ENCODE peak calls at places on chromosomes 7 and 10, in six cellular contexts. F is tibial nerve, H is body of pancreas, K is stomach, N is adrenal gland, G is transverse colon. O is an unnamed sample.
A peak's percentile ranks its signal among the peaks of the same experiment; 100 is the strongest.

GRCh38 chr10:44926771-44927751 is 15.9 kb downstream of the TMEM72 start:
- DNase-seq in F (peak; percentile 61), H (peak; percentile 75), K (no peak), N (peak; percentile 89), G (no peak), O (no peak)

GRCh38 chr10:85719408-85719807 is 647.2 kb downstream of the GRID1 start:
- DNase-seq in F (no peak), H (no peak), K (no peak), N (no peak), G (no peak), O (no peak)

GRCh38 chr7:28732037-28732869 is 225.9 kb downstream of the TRIL start:
- DNase-seq in F (peak; percentile 64), H (no peak), K (no peak), N (no peak), G (no peak), O (no peak)

GRCh38 chr7:40232242-40232929 is 97.6 kb downstream of the SUGCT start:
- DNase-seq in F (peak; percentile 39), H (no peak), K (no peak), N (peak; percentile 55), G (peak; percentile 14), O (peak; percentile 46)

GRCh38 chr7:144820557-144820956 is 15.3 kb downstream of the TPK1 start:
- DNase-seq in F (no peak), H (no peak), K (no peak), N (no peak), G (no peak), O (no peak)

GRCh38 chr10:49387029-49387428 is 8.9 kb downstream of the DRGX start:
- DNase-seq in F (no peak), H (no peak), K (no peak), N (peak; percentile 33), G (no peak), O (no peak)

GRCh38 chr10:124589491-124590006 is 127.9 kb downstream of the LHPP start:
- DNase-seq in F (no peak), H (peak; percentile 74), K (peak; percentile 73), N (peak; percentile 68), G (no peak), O (no peak)

GRCh38 chr7:116809636-116810266 is 52.6 kb upstream of the CAPZA2 start:
- DNase-seq in F (peak; percentile 69), H (peak; percentile 38), K (no peak), N (no peak), G (no peak), O (peak; percentile 60)

GRCh38 chr7:78296689-78297371 is 498.3 kb downstream of the PHTF2 start:
- DNase-seq in F (no peak), H (peak; percentile 94), K (peak; percentile 37), N (no peak), G (peak; percentile 13), O (no peak)

GRCh38 chr10:22341190-22341935 is 3.9 kb upstream of the SPAG6 start:
- DNase-seq in F (no peak), H (peak; percentile 62), K (no peak), N (no peak), G (no peak), O (peak; percentile 55)

GRCh38 chr10:78894841-78895195 is 173.9 kb upstream of the ZMIZ1 start:
- DNase-seq in F (no peak), H (no peak), K (no peak), N (no peak), G (no peak), O (no peak)

GRCh38 chr7:131945313-131945831 is 388.9 kb upstream of the PODXL start:
- DNase-seq in F (no peak), H (peak; percentile 45), K (peak; percentile 60), N (peak; percentile 68), G (peak; percentile 42), O (peak; percentile 15)

GRCh38 chr10:28331821-28332220 is 29.0 kb upstream of the MPP7 start:
- DNase-seq in F (no peak), H (peak; percentile 25), K (no peak), N (no peak), G (no peak), O (no peak)

GRCh38 chr7:2787251-2787968 is 56.7 kb downstream of the GNA12 start:
- DNase-seq in F (no peak), H (no peak), K (no peak), N (peak; percentile 42), G (no peak), O (no peak)

GRCh38 chr10:118596426-118597124 is 1.1 kb upstream of the PRLHR start:
- DNase-seq in F (no peak), H (no peak), K (no peak), N (no peak), G (no peak), O (no peak)

GRCh38 chr10:112177247-112177646 is 6.3 kb downstream of the GPAM start:
- DNase-seq in F (no peak), H (no peak), K (no peak), N (no peak), G (no peak), O (no peak)

GRCh38 chr10:35025916-35026315 is 64.2 kb downstream of the CUL2 start:
- DNase-seq in F (no peak), H (no peak), K (no peak), N (no peak), G (no peak), O (no peak)

GRCh38 chr7:158042156-158042880 is 545.3 kb downstream of the PTPRN2 start:
- DNase-seq in F (no peak), H (no peak), K (peak; percentile 20), N (no peak), G (no peak), O (no peak)

GRCh38 chr7:132246591-132246990 is 329.7 kb downstream of the PLXNA4 start:
- DNase-seq in F (no peak), H (no peak), K (no peak), N (no peak), G (no peak), O (no peak)

GRCh38 chr10:104332243-104333036 is 5.8 kb downstream of the ITPRIP start:
- DNase-seq in F (no peak), H (peak; percentile 3), K (peak; percentile 17), N (peak; percentile 61), G (no peak), O (peak; percentile 83)

GRCh38 chr7:110591341-110591740 is 499.6 kb upstream of the LRRN3 start:
- DNase-seq in F (no peak), H (no peak), K (no peak), N (no peak), G (no peak), O (no peak)

GRCh38 chr7:35593896-35594295 is 101.0 kb downstream of the HERPUD2 start:
- DNase-seq in F (no peak), H (no peak), K (no peak), N (no peak), G (no peak), O (peak; percentile 54)

GRCh38 chr10:69092959-69093850 is 5.3 kb downstream of the SRGN start:
- DNase-seq in F (peak; percentile 97), H (peak; percentile 83), K (peak; percentile 88), N (peak; percentile 95), G (peak; percentile 84), O (peak; percentile 88)

GRCh38 chr7:108311446-108312168 is 144.6 kb downstream of the NRCAM start:
- DNase-seq in F (no peak), H (no peak), K (no peak), N (no peak), G (no peak), O (no peak)

GRCh38 chr7:128030999-128031681 is at the start of gene LRRC4:
- DNase-seq in F (no peak), H (no peak), K (peak; percentile 48), N (peak; percentile 76), G (peak; percentile 36), O (peak; percentile 75)

DNA sequence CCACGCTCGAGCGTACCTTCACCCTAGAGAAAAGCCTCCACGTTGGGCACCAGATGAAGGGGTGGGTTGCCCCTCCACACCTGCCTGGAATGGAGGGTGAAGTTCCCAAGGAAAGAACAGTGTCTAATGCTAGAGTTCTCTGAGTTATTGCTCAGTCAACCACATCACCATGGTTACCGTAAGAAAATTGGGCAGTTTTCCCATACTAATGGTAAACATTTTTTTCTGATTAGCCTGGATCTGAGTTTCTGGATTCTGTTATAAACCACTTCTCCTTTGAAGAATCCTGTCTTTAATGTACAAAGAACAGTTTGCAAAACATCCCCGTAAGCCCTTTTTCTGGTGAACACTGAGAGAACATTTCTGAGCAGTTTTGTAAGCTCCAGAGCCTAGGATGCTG is 45.5 kb downstream of the ABCC2 start:
- DNase-seq in F (no peak), H (no peak), K (no peak), N (no peak), G (no peak), O (no peak)
- TF ChIP-seq POLR2A in F (no peak), H (no peak), K (no peak), N (no peak), G (no peak), O (no peak)

GRCh38 chr10:102503264-102504178 is at the start of gene SUFU:
- DNase-seq in F (peak; percentile 100), H (peak; percentile 100), K (peak; percentile 99), N (peak; percentile 100), G (peak; percentile 99), O (peak; percentile 99)

GRCh38 chr10:102502029-102502336 is 529 bp downstream of the ACTR1A start:
- DNase-seq in F (peak; percentile 99), H (peak; percentile 100), K (peak; percentile 99), N (peak; percentile 100), G (peak; percentile 99), O (peak; percentile 100)

GRCh38 chr10:102500621-102501149 is 1.8 kb downstream of the ACTR1A start:
- DNase-seq in F (no peak), H (no peak), K (no peak), N (no peak), G (no peak), O (no peak)

GRCh38 chr10:102502337-102503151 is at the start of gene ACTR1A:
- DNase-seq in F (peak; percentile 94), H (peak; percentile 98), K (peak; percentile 97), N (peak; percentile 99), G (peak; percentile 97), O (peak; percentile 98)

GRCh38 chr10:102501201-102502028 is 1.1 kb downstream of the ACTR1A start:
- DNase-seq in F (no peak), H (no peak), K (no peak), N (no peak), G (no peak), O (no peak)
- TF ChIP-seq POLR2A in F (no peak), H (no peak), K (no peak), N (no peak), G (peak; percentile 28), O (no peak)

DNA sequence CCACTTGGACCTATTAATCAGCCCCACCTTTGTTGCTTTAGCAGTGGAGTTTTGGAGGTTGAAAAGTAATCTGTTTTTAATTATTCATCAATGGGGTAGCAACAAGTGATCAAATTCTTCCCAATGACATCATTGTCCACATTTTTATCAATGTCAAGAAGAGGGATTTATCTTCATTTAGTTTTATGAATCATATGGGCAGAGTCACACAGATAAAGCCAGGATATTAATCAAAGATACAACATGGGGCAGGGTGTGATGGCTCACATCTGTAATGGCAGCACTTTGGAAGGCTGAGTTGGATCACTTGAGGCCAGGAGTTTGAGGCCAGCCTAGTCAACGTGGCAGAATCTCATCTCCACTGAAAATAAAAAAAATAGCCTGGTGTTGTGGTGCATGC is 388.4 kb upstream of the POM121L12 start:
- DNase-seq in F (no peak), H (no peak), K (no peak), N (no peak), G (no peak), O (no peak)
- TF ChIP-seq POLR2A in F (no peak), H (no peak), K (no peak), N (no peak), G (no peak), O (no peak)

DNA sequence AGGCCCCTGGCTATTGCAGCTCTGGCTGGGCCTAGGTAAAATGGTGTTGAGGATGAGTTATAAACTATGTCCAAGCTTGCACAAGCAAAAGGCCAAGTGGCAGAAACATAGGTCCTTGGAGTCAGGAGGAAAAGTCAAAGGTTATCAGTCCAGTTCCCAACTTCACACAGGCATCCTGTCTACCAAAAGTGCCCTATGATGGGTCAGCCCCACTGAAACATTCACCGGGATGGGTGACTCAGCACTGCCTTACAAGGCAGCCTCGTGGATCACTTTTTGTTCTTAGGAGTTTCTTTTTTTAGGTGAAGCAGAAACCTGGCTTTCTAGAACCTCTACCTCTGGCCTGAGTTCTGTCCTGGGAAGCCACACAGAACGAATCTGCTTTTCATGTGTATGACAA is 158.8 kb upstream of the LYZL2 start:
- DNase-seq in F (no peak), H (no peak), K (no peak), N (no peak), G (no peak), O (no peak)
- TF ChIP-seq POLR2A in F (no peak), H (no peak), K (no peak), N (no peak), G (no peak), O (no peak)

O was measured in erythroblast.